ENCODE peak calls at places on chromosome 22, in four cellular contexts. One of them, this sample, is unnamed.

GRCh38 chr22:23781533-23781932 is 5.2 kb upstream of the SMARCB1 start:
- DNase-seq in substantia nigra: no peak
- DNase-seq in stimulated activated effector memory CD8-positive, alpha-beta T cell treated with anti-CD3 and anti-CD28 coated beads, Interleukin-12 subunit alpha, Interleukin-12 subunit beta, amount 100 ng/mL, for 72 hours: no peak
- DNase-seq in left colon: no peak
- DNase-seq in this sample: peak

GRCh38 chr22:37607912-37608476 is 640 bp upstream of the GGA1 start:
- DNase-seq in substantia nigra: no peak
- DNase-seq in stimulated activated effector memory CD8-positive, alpha-beta T cell treated with anti-CD3 and anti-CD28 coated beads, Interleukin-12 subunit alpha, Interleukin-12 subunit beta, amount 100 ng/mL, for 72 hours: no peak
- DNase-seq in left colon: no peak
- DNase-seq in this sample: no peak

GRCh38 chr22:31177420-31178162 is 17.6 kb downstream of the RNF185 start:
- DNase-seq in substantia nigra: no peak
- DNase-seq in stimulated activated effector memory CD8-positive, alpha-beta T cell treated with anti-CD3 and anti-CD28 coated beads, Interleukin-12 subunit alpha, Interleukin-12 subunit beta, amount 100 ng/mL, for 72 hours: no peak
- DNase-seq in left colon: no peak
- DNase-seq in this sample: no peak

GRCh38 chr22:21450320-21450831 is 16.8 kb upstream of the TMEM191C start:
- DNase-seq in substantia nigra: no peak
- DNase-seq in stimulated activated effector memory CD8-positive, alpha-beta T cell treated with anti-CD3 and anti-CD28 coated beads, Interleukin-12 subunit alpha, Interleukin-12 subunit beta, amount 100 ng/mL, for 72 hours: no peak
- DNase-seq in left colon: peak
- DNase-seq in this sample: peak

GRCh38 chr22:38837414-38837813 is 6.4 kb downstream of the NPTXR start:
- DNase-seq in substantia nigra: no peak
- DNase-seq in stimulated activated effector memory CD8-positive, alpha-beta T cell treated with anti-CD3 and anti-CD28 coated beads, Interleukin-12 subunit alpha, Interleukin-12 subunit beta, amount 100 ng/mL, for 72 hours: no peak
- DNase-seq in left colon: no peak
- DNase-seq in this sample: no peak

GRCh38 chr22:39527481-39527961 is 5.0 kb downstream of the RPS19BP1 start:
- DNase-seq in substantia nigra: no peak
- DNase-seq in stimulated activated effector memory CD8-positive, alpha-beta T cell treated with anti-CD3 and anti-CD28 coated beads, Interleukin-12 subunit alpha, Interleukin-12 subunit beta, amount 100 ng/mL, for 72 hours: no peak
- DNase-seq in left colon: peak
- DNase-seq in this sample: peak

GRCh38 chr22:30245985-30246901 is at the start of gene LIF:
- DNase-seq in substantia nigra: no peak
- DNase-seq in stimulated activated effector memory CD8-positive, alpha-beta T cell treated with anti-CD3 and anti-CD28 coated beads, Interleukin-12 subunit alpha, Interleukin-12 subunit beta, amount 100 ng/mL, for 72 hours: peak
- DNase-seq in left colon: peak
- DNase-seq in this sample: no peak

GRCh38 chr22:20568502-20569058 is 61.2 kb downstream of the MED15 start:
- DNase-seq in substantia nigra: no peak
- DNase-seq in stimulated activated effector memory CD8-positive, alpha-beta T cell treated with anti-CD3 and anti-CD28 coated beads, Interleukin-12 subunit alpha, Interleukin-12 subunit beta, amount 100 ng/mL, for 72 hours: no peak
- DNase-seq in left colon: no peak
- DNase-seq in this sample: no peak

GRCh38 chr22:37999640-38000272 is 15.4 kb upstream of the SOX10 start:
- DNase-seq in substantia nigra: no peak
- DNase-seq in stimulated activated effector memory CD8-positive, alpha-beta T cell treated with anti-CD3 and anti-CD28 coated beads, Interleukin-12 subunit alpha, Interleukin-12 subunit beta, amount 100 ng/mL, for 72 hours: no peak
- DNase-seq in left colon: no peak
- DNase-seq in this sample: no peak

GRCh38 chr22:20434773-20435172 is 2.9 kb downstream of the SCARF2 start:
- DNase-seq in substantia nigra: no peak
- DNase-seq in stimulated activated effector memory CD8-positive, alpha-beta T cell treated with anti-CD3 and anti-CD28 coated beads, Interleukin-12 subunit alpha, Interleukin-12 subunit beta, amount 100 ng/mL, for 72 hours: no peak
- DNase-seq in left colon: no peak
- DNase-seq in this sample: no peak

GRCh38 chr22:23119492-23120414 is 22.0 kb downstream of the RSPH14 start:
- DNase-seq in substantia nigra: no peak
- DNase-seq in stimulated activated effector memory CD8-positive, alpha-beta T cell treated with anti-CD3 and anti-CD28 coated beads, Interleukin-12 subunit alpha, Interleukin-12 subunit beta, amount 100 ng/mL, for 72 hours: peak
- DNase-seq in left colon: no peak
- DNase-seq in this sample: no peak

This sample was measured in Caco-2.